ENCODE peak calls at places on chromosome 20, in four cellular contexts. I, B, T and V are unnamed samples.

GRCh38 chr20:6709865-6710595 is 57.5 kb upstream of the BMP2 start:
- DNase-seq in I (peak; percentile 47), B (no peak), T (no peak), V (no peak)

GRCh38 chr20:3752386-3752759 is 15.2 kb downstream of the ADISSP start:
- DNase-seq in I (no peak), B (no peak), T (no peak), V (no peak)

GRCh38 chr20:16699287-16699686 is 30.5 kb upstream of the SNRPB2 start:
- DNase-seq in I (no peak), B (no peak), T (no peak), V (no peak)

GRCh38 chr20:5691918-5692618 is 58.1 kb upstream of the SHLD1 start:
- DNase-seq in I (no peak), B (peak; percentile 99), T (no peak), V (no peak)

GRCh38 chr20:60715172-60715571 is 536.9 kb upstream of the CDH4 start:
- DNase-seq in I (peak; percentile 10), B (no peak), T (no peak), V (no peak)

GRCh38 chr20:35991142-35991771 is 22.9 kb downstream of the CNBD2 start:
- DNase-seq in I (peak; percentile 61), B (peak; percentile 68), T (peak; percentile 62), V (no peak)

GRCh38 chr20:62175711-62176110 is 7.1 kb upstream of the MTG2 start:
- DNase-seq in I (no peak), B (no peak), T (no peak), V (peak; percentile 13)

GRCh38 chr20:35511814-35512420 is 17.5 kb downstream of the C20orf173 start:
- DNase-seq in I (peak; percentile 61), B (peak; percentile 39), T (peak; percentile 56), V (no peak)

GRCh38 chr20:59891581-59891980 is 41.9 kb downstream of the SYCP2 start:
- DNase-seq in I (no peak), B (no peak), T (no peak), V (no peak)

GRCh38 chr20:17655865-17656489 is 26.1 kb downstream of the RRBP1 start:
- DNase-seq in I (no peak), B (no peak), T (peak; percentile 64), V (no peak)

GRCh38 chr20:24863356-24863755 is 85.7 kb upstream of the CST7 start:
- DNase-seq in I (no peak), B (no peak), T (peak; percentile 57), V (no peak)

GRCh38 chr20:23415958-23416583 is 5.2 kb downstream of the NAPB start:
- DNase-seq in I (no peak), B (no peak), T (peak; percentile 23), V (no peak)